ENCODE peak calls at places on chromosomes 2 and 18, in four cellular contexts. One of them, this sample, is unnamed.

GRCh38 chr2:233976690-233977294 is 59.6 kb downstream of the TRPM8 start:
- DNase-seq in colonic mucosa: no peak
- DNase-seq in adrenal gland: no peak
- DNase-seq in ovary: no peak
- DNase-seq in this sample: no peak

GRCh38 chr18:39635966-39636365 is 2070.4 kb upstream of the CELF4 start:
- DNase-seq in adrenal gland: no peak
- DNase-seq in colonic mucosa: no peak
- DNase-seq in ovary: no peak
- DNase-seq in this sample: no peak

GRCh38 chr2:55478610-55479301 is 40.8 kb upstream of the CFAP36 start:
- DNase-seq in ovary: no peak
- DNase-seq in adrenal gland: no peak
- DNase-seq in colonic mucosa: no peak
- DNase-seq in this sample: no peak

GRCh38 chr2:165274698-165275097 is 35.5 kb downstream of the SCN2A start:
- DNase-seq in ovary: peak; percentile 45
- DNase-seq in colonic mucosa: peak; percentile 26
- DNase-seq in adrenal gland: peak; percentile 83
- DNase-seq in this sample: no peak

GRCh38 chr18:59239627-59240026 is 19.7 kb downstream of the GRP start:
- DNase-seq in colonic mucosa: no peak
- DNase-seq in ovary: no peak
- DNase-seq in adrenal gland: no peak
- DNase-seq in this sample: no peak

GRCh38 chr2:61853086-61853847 is 593 bp downstream of the FAM161A start:
- DNase-seq in ovary: peak; percentile 45
- DNase-seq in colonic mucosa: peak; percentile 23
- DNase-seq in adrenal gland: peak; percentile 80
- DNase-seq in this sample: peak; percentile 84

GRCh38 chr18:28510210-28510609 is 333.3 kb upstream of the CDH2 start:
- DNase-seq in colonic mucosa: no peak
- DNase-seq in ovary: no peak
- DNase-seq in adrenal gland: no peak
- DNase-seq in this sample: no peak

GRCh38 chr2:6999161-6999877 is 82.1 kb downstream of the RNF144A start:
- DNase-seq in ovary: no peak
- DNase-seq in adrenal gland: no peak
- DNase-seq in colonic mucosa: no peak
- DNase-seq in this sample: no peak

GRCh38 chr2:101991731-101992145 is at the start of gene IL1R2:
- DNase-seq in ovary: no peak
- DNase-seq in colonic mucosa: peak; percentile 85
- DNase-seq in adrenal gland: peak; percentile 69
- DNase-seq in this sample: no peak

GRCh38 chr18:70663141-70663540 is 374.3 kb downstream of the SOCS6 start:
- DNase-seq in adrenal gland: no peak
- DNase-seq in colonic mucosa: no peak
- DNase-seq in ovary: no peak
- DNase-seq in this sample: no peak

GRCh38 chr2:132400169-132400900 is 16.3 kb upstream of the GPR39 start:
- DNase-seq in colonic mucosa: no peak
- DNase-seq in ovary: no peak
- DNase-seq in adrenal gland: no peak
- DNase-seq in this sample: no peak

GRCh38 chr18:51522338-51522737 is 324.9 kb upstream of the MEX3C start:
- DNase-seq in ovary: no peak
- DNase-seq in colonic mucosa: no peak
- DNase-seq in adrenal gland: no peak
- DNase-seq in this sample: no peak

GRCh38 chr2:231673348-231673770 is 35.0 kb upstream of the PTMA start:
- DNase-seq in ovary: peak; percentile 77
- DNase-seq in adrenal gland: peak; percentile 76
- DNase-seq in colonic mucosa: peak; percentile 96
- DNase-seq in this sample: peak; percentile 94

GRCh38 chr18:62621546-62621945 is 93.8 kb upstream of the PHLPP1 start:
- DNase-seq in ovary: no peak
- DNase-seq in colonic mucosa: no peak
- DNase-seq in adrenal gland: peak; percentile 69
- DNase-seq in this sample: no peak

GRCh38 chr2:206488623-206489022 is 45.3 kb downstream of the ADAM23 start:
- DNase-seq in colonic mucosa: no peak
- DNase-seq in ovary: no peak
- DNase-seq in adrenal gland: no peak
- DNase-seq in this sample: no peak

GRCh38 chr2:157872791-157873190 is 3.3 kb downstream of the ACVR1 start:
- DNase-seq in colonic mucosa: no peak
- DNase-seq in adrenal gland: no peak
- DNase-seq in ovary: no peak
- DNase-seq in this sample: no peak
- H3K4me1 ChIP-seq in colonic mucosa: peaks cover 5% of the 10 kb centered on the region
- H3K4me1 ChIP-seq in adrenal gland: peaks cover 23% of the 10 kb centered on the region
- H3K4me1 ChIP-seq in ovary: peaks cover 14% of the 10 kb centered on the region
- H3K4me1 ChIP-seq in this sample: no peaks in the 10 kb centered on the region

GRCh38 chr2:145253492-145253891 is 733.6 kb upstream of the ZEB2 start:
- DNase-seq in ovary: no peak
- DNase-seq in colonic mucosa: no peak
- DNase-seq in adrenal gland: no peak
- DNase-seq in this sample: no peak
- H3K27me3 ChIP-seq in ovary: no peaks in the 10 kb centered on the region
- H3K27me3 ChIP-seq in colonic mucosa: no peaks in the 10 kb centered on the region
- H3K27me3 ChIP-seq in adrenal gland: no peaks in the 10 kb centered on the region
- H3K27me3 ChIP-seq in this sample: no peaks in the 10 kb centered on the region

GRCh38 chr2:1813371-1813770 is 69.1 kb upstream of the PXDN start:
- DNase-seq in adrenal gland: no peak
- DNase-seq in ovary: no peak
- DNase-seq in colonic mucosa: no peak
- DNase-seq in this sample: no peak

GRCh38 chr2:1816414-1816911 is 72.1 kb upstream of the PXDN start:
- DNase-seq in ovary: peak; percentile 51
- DNase-seq in colonic mucosa: no peak
- DNase-seq in adrenal gland: no peak
- DNase-seq in this sample: no peak

GRCh38 chr2:1814061-1814460 is 69.7 kb upstream of the PXDN start:
- DNase-seq in adrenal gland: no peak
- DNase-seq in colonic mucosa: no peak
- DNase-seq in ovary: no peak
- DNase-seq in this sample: no peak

GRCh38 chr2:1814616-1815015 is 70.3 kb upstream of the PXDN start:
- DNase-seq in colonic mucosa: no peak
- DNase-seq in ovary: no peak
- DNase-seq in adrenal gland: no peak
- DNase-seq in this sample: no peak

DNA sequence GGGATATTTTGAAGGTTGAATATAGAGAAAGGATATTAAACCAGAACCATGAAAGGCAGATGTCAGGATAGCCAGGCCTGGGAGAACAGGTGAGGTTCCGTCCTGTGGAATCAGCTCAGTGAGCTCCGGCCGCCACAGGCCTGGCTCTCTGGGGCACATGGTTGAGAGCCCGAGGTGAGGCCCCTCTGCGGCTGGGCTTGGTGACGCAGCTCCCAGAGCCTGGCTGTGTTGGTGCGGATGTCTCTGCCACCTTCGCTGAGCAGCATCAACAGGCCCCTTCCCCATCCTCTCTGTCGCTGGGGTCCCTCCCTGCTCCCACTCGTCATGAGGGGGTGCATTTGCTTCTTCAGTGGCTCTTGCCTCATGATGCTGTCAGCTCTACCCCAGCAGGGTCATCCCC is 70.7 kb upstream of the PXDN start:
- DNase-seq in ovary: no peak
- DNase-seq in colonic mucosa: no peak
- DNase-seq in adrenal gland: no peak
- DNase-seq in this sample: no peak
- H3K4me1 ChIP-seq in ovary: peaks cover 5% of the 10 kb centered on the region
- H3K4me1 ChIP-seq in colonic mucosa: no peaks in the 10 kb centered on the region
- H3K4me1 ChIP-seq in adrenal gland: peaks cover 6% of the 10 kb centered on the region
- H3K4me1 ChIP-seq in this sample: no peaks in the 10 kb centered on the region

GRCh38 chr18:73826098-73826497 is 321.5 kb downstream of the FBXO15 start:
- DNase-seq in colonic mucosa: no peak
- DNase-seq in ovary: no peak
- DNase-seq in adrenal gland: no peak
- DNase-seq in this sample: no peak

GRCh38 chr18:73827801-73828200 is 319.8 kb downstream of the FBXO15 start:
- DNase-seq in adrenal gland: no peak
- DNase-seq in ovary: no peak
- DNase-seq in colonic mucosa: no peak
- DNase-seq in this sample: no peak

GRCh38 chr18:73829146-73829545 is 318.5 kb downstream of the FBXO15 start:
- DNase-seq in adrenal gland: no peak
- DNase-seq in colonic mucosa: no peak
- DNase-seq in ovary: no peak
- DNase-seq in this sample: no peak

GRCh38 chr18:73824684-73825083 is 322.9 kb downstream of the FBXO15 start:
- DNase-seq in adrenal gland: no peak
- DNase-seq in colonic mucosa: no peak
- DNase-seq in ovary: no peak
- DNase-seq in this sample: no peak
- H3K27me3 ChIP-seq in adrenal gland: no peaks in the 10 kb centered on the region
- H3K27me3 ChIP-seq in colonic mucosa: no peaks in the 10 kb centered on the region
- H3K27me3 ChIP-seq in ovary: no peaks in the 10 kb centered on the region
- H3K27me3 ChIP-seq in this sample: no peaks in the 10 kb centered on the region

DNA sequence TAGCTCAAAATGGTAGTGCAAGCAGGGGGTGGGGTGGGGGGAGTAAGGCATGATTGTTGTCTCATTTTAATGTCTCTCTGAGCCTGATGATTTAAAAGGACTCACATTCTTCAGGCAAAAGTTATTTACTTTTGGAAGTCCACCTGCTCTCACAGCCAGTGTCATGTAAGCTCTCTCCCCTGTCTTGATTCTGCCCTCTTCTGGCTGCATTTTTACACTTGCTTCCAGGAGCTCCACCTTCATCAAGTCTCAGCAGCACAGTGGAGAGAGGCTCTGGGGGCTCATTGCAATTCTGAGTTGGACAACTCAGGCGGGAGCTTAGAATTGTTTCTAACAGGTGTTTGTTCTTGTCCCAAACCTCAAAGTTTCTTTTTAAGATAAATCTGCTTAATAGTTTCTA is 39.2 kb downstream of the GNAL start:
- DNase-seq in colonic mucosa: no peak
- DNase-seq in ovary: no peak
- DNase-seq in adrenal gland: no peak
- DNase-seq in this sample: no peak
- H3K4me1 ChIP-seq in colonic mucosa: no peaks in the 10 kb centered on the region
- H3K4me1 ChIP-seq in ovary: no peaks in the 10 kb centered on the region
- H3K4me1 ChIP-seq in adrenal gland: no peaks in the 10 kb centered on the region
- H3K4me1 ChIP-seq in this sample: no peaks in the 10 kb centered on the region

GRCh38 chr2:112954364-112954763 is 23.4 kb upstream of the IL36G start:
- DNase-seq in adrenal gland: no peak
- DNase-seq in ovary: no peak
- DNase-seq in colonic mucosa: no peak
- DNase-seq in this sample: no peak
- H3K27me3 ChIP-seq in adrenal gland: no peaks in the 10 kb centered on the region
- H3K27me3 ChIP-seq in ovary: no peaks in the 10 kb centered on the region
- H3K27me3 ChIP-seq in colonic mucosa: no peaks in the 10 kb centered on the region
- H3K27me3 ChIP-seq in this sample: peaks cover 8% of the 10 kb centered on the region

DNA sequence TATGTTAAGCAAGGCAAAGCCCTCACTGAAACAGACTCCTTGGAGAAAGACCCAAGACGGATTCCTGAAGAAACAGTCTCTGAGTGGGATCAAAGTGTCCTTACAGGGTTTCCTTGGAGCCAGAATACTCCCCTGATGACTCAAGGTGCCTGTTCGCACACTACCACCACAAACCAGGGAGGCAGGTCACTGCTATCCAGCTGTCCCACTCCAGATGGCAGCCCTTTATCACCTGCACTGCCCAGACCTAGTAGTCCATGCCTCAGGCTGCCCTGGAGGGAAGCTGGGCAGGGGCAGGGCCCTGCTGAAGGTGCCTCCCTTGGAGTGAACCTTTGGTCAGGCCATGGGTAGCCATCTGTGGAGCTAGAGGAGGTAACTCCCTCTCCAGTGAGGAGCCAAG is 34.2 kb downstream of the TRABD2A start:
- DNase-seq in ovary: no peak
- DNase-seq in adrenal gland: peak; percentile 29
- DNase-seq in colonic mucosa: peak; percentile 60
- DNase-seq in this sample: no peak
- H3K4me1 ChIP-seq in ovary: no peaks in the 10 kb centered on the region
- H3K4me1 ChIP-seq in adrenal gland: no peaks in the 10 kb centered on the region
- H3K4me1 ChIP-seq in colonic mucosa: peaks cover 12% of the 10 kb centered on the region
- H3K4me1 ChIP-seq in this sample: no peaks in the 10 kb centered on the region

This sample was measured in HAP-1.